ENCODE peak calls at places on chromosomes 13 and 19, in four cellular contexts. D is OCI-LY7, N is T-cell, J is caudate nucleus. K is an unnamed sample.

GRCh38 chr19:1467228-1467511 is 11.8 kb downstream of the C19orf25 start:
- DNase-seq in D (no peak), N (no peak), J (no peak), K (no peak)

GRCh38 chr19:18193388-18194207 is 580 bp downstream of the MPV17L2 start:
- DNase-seq in D (peak), N (no peak), J (no peak), K (no peak)

GRCh38 chr19:45640849-45641273 is 1.7 kb upstream of the EML2 start:
- DNase-seq in D (no peak), N (no peak), J (no peak), K (no peak)

GRCh38 chr19:38057954-38058690 is 151.1 kb downstream of the SIPA1L3 start:
- DNase-seq in D (peak), N (no peak), J (no peak), K (no peak)

GRCh38 chr13:99220199-99220931 is 19.7 kb downstream of the UBAC2 start:
- DNase-seq in D (no peak), N (peak), J (no peak), K (no peak)

GRCh38 chr19:40610396-40611064 is 9.4 kb downstream of the LTBP4 start:
- DNase-seq in D (no peak), N (peak), J (peak), K (peak)

GRCh38 chr13:36158606-36159005 is 27.4 kb upstream of the DCLK1 start:
- DNase-seq in D (no peak), N (no peak), J (no peak), K (no peak)

GRCh38 chr13:113453962-113454361 is 674 bp upstream of the ADPRHL1 start:
- DNase-seq in D (no peak), N (no peak), J (no peak), K (no peak)

GRCh38 chr19:815079-815774 is 6.5 kb downstream of the PLPPR3 start:
- DNase-seq in D (no peak), N (no peak), J (no peak), K (no peak)

GRCh38 chr13:40344270-40345148 is 321.9 kb downstream of the FOXO1 start:
- DNase-seq in D (peak), N (no peak), J (no peak), K (no peak)

GRCh38 chr19:13850910-13851753 is 25.8 kb upstream of the NANOS3 start:
- DNase-seq in D (no peak), N (no peak), J (peak), K (peak)

GRCh38 chr13:96052655-96053002 is 572 bp downstream of the UGGT2 start:
- DNase-seq in D (no peak), N (no peak), J (no peak), K (no peak)

GRCh38 chr13:48072304-48072703 is 22.6 kb downstream of the MED4 start:
- DNase-seq in D (no peak), N (no peak), J (no peak), K (no peak)

GRCh38 chr19:18379803-18380747 is 5.9 kb upstream of the GDF15 start:
- DNase-seq in D (no peak), N (no peak), J (no peak), K (no peak)

GRCh38 chr13:106173346-106173745 is 362.1 kb downstream of the EFNB2 start:
- DNase-seq in D (no peak), N (no peak), J (no peak), K (no peak)